ENCODE peak calls at places on chromosomes 4 and X, in five cellular contexts. Z is IMR-90, S is suprapubic skin, A is sigmoid colon, E is lower leg skin. D is an unnamed sample.

GRCh38 chr4:97496298-97496873 is 646.9 kb downstream of the STPG2 start:
- DNase-seq in Z (no peak), A (no peak), S (no peak), E (no peak), D (no peak)

GRCh38 chrX:44872319-44872816 is 620 bp upstream of the KDM6A start:
- DNase-seq in E (peak; percentile 92), Z (peak; percentile 4), A (peak; percentile 77), S (peak; percentile 75), D (no peak)

GRCh38 chr4:74640111-74640903 is 154.0 kb downstream of the BTC start:
- DNase-seq in S (no peak), A (no peak), Z (peak; percentile 92), E (no peak), D (no peak)

GRCh38 chr4:48899432-48899749 is 7.2 kb downstream of the OCIAD2 start:
- DNase-seq in E (no peak), A (no peak), S (no peak), Z (no peak), D (no peak)

GRCh38 chrX:45024501-45024900 is 151.5 kb downstream of the KDM6A start:
- DNase-seq in S (no peak), A (no peak), Z (no peak), E (no peak), D (no peak)

GRCh38 chrX:31423575-31424284 is 351.9 kb upstream of the FTHL17 start:
- DNase-seq in E (no peak), Z (peak; percentile 62), S (no peak), A (no peak), D (no peak)

GRCh38 chrX:13863326-13863725 is 46.4 kb upstream of the GPM6B start:
- DNase-seq in S (no peak), A (no peak), Z (no peak), E (no peak), D (no peak)

GRCh38 chr4:38290360-38290759 is 330.2 kb downstream of the PTTG2 start:
- DNase-seq in E (no peak), Z (peak; percentile 70), S (no peak), A (no peak), D (no peak)

GRCh38 chrX:15055146-15055930 is 182.1 kb downstream of the MOSPD2 start:
- DNase-seq in S (no peak), A (no peak), E (no peak), Z (peak; percentile 51), D (no peak)

GRCh38 chr4:186190456-186191265 is 706 bp upstream of the CYP4V2 start:
- DNase-seq in A (peak; percentile 75), S (no peak), Z (no peak), E (no peak), D (no peak)

GRCh38 chrX:44025611-44026010 is 52.4 kb upstream of the NDP start:
- DNase-seq in S (no peak), E (no peak), A (no peak), Z (peak; percentile 24), D (no peak)

GRCh38 chr4:147078875-147079658 is 133.4 kb upstream of the TTC29 start:
- DNase-seq in S (no peak), E (no peak), A (peak; percentile 60), Z (no peak), D (no peak)

GRCh38 chr4:152352645-152353116 is 183.2 kb downstream of the FBXW7 start:
- DNase-seq in A (peak; percentile 85), Z (peak; percentile 97), S (no peak), E (peak; percentile 86), D (peak; percentile 59)

GRCh38 chr4:77697860-77698599 is 92.4 kb downstream of the CXCL13 start:
- DNase-seq in A (no peak), S (no peak), Z (peak; percentile 67), E (no peak), D (no peak)

GRCh38 chr4:174154455-174154854 is 129.0 kb downstream of the FBXO8 start:
- DNase-seq in Z (peak; percentile 76), S (no peak), A (peak; percentile 71), E (no peak), D (no peak)

GRCh38 chr4:10738826-10739489 is 54.4 kb upstream of the CLNK start:
- DNase-seq in S (no peak), E (no peak), Z (peak; percentile 24), A (no peak), D (no peak)

GRCh38 chr4:86831262-86832090 is 17.7 kb downstream of the SLC10A6 start:
- DNase-seq in S (no peak), Z (peak; percentile 96), E (no peak), A (no peak), D (peak; percentile 73)

GRCh38 chr4:115687356-115687755 is 573.9 kb upstream of the NDST4 start:
- DNase-seq in E (no peak), S (no peak), A (no peak), Z (no peak), D (no peak)

GRCh38 chr4:129098578-129098977 is 2.6 kb downstream of the C4orf33 start:
- DNase-seq in S (no peak), A (no peak), E (no peak), Z (no peak), D (no peak)

GRCh38 chr4:155530290-155530689 is 136.4 kb upstream of the GUCY1A1 start:
- DNase-seq in E (no peak), S (no peak), Z (no peak), A (no peak), D (no peak)

GRCh38 chr4:140702096-140702757 is 54.0 kb downstream of the TBC1D9 start:
- DNase-seq in A (no peak), Z (no peak), S (no peak), E (no peak), D (no peak)

GRCh38 chrX:10190367-10190766 is 33.6 kb downstream of the CLCN4 start:
- DNase-seq in A (no peak), Z (peak; percentile 83), E (no peak), S (no peak), D (no peak)

GRCh38 chr4:23878235-23878861 is 11.5 kb downstream of the PPARGC1A start:
- DNase-seq in Z (no peak), A (no peak), S (no peak), E (no peak), D (no peak)

GRCh38 chrX:45322382-45322781 is 121.7 kb upstream of the DIPK2B start:
- DNase-seq in A (peak; percentile 64), S (no peak), E (no peak), Z (peak; percentile 83), D (no peak)

GRCh38 chrX:56974408-56974807 is 20.9 kb downstream of the SPIN3 start:
- DNase-seq in A (no peak), S (no peak), E (no peak), Z (no peak), D (no peak)

GRCh38 chrX:47771473-47771872 is 65.2 kb upstream of the ZNF81 start:
- DNase-seq in Z (no peak), E (no peak), A (no peak), S (no peak), D (no peak)

GRCh38 chr4:75555294-75556164 is at the start of gene ODAPH:
- DNase-seq in A (no peak), S (no peak), Z (peak; percentile 58), E (no peak), D (peak; percentile 60)

GRCh38 chr4:81455895-81456294 is 15.8 kb downstream of the RASGEF1B start:
- DNase-seq in A (no peak), Z (no peak), S (no peak), E (no peak), D (no peak)
- TF ChIP-seq CTCF in A (no peak), Z (no peak), S (no peak), E (no peak), D (no peak)

GRCh38 chr4:4574052-4574451 is 32.2 kb upstream of the STX18 start:
- DNase-seq in Z (no peak), E (no peak), A (no peak), S (no peak), D (no peak)

GRCh38 chr4:4574792-4575191 is 32.9 kb upstream of the STX18 start:
- DNase-seq in S (no peak), E (no peak), A (no peak), Z (peak; percentile 72), D (no peak)

GRCh38 chr4:4572821-4573220 is 31.0 kb upstream of the STX18 start:
- DNase-seq in E (no peak), A (no peak), S (no peak), Z (peak; percentile 47), D (no peak)

GRCh38 chr4:4577359-4577875 is 35.6 kb upstream of the STX18 start:
- DNase-seq in E (no peak), Z (no peak), A (no peak), S (no peak), D (no peak)

DNA sequence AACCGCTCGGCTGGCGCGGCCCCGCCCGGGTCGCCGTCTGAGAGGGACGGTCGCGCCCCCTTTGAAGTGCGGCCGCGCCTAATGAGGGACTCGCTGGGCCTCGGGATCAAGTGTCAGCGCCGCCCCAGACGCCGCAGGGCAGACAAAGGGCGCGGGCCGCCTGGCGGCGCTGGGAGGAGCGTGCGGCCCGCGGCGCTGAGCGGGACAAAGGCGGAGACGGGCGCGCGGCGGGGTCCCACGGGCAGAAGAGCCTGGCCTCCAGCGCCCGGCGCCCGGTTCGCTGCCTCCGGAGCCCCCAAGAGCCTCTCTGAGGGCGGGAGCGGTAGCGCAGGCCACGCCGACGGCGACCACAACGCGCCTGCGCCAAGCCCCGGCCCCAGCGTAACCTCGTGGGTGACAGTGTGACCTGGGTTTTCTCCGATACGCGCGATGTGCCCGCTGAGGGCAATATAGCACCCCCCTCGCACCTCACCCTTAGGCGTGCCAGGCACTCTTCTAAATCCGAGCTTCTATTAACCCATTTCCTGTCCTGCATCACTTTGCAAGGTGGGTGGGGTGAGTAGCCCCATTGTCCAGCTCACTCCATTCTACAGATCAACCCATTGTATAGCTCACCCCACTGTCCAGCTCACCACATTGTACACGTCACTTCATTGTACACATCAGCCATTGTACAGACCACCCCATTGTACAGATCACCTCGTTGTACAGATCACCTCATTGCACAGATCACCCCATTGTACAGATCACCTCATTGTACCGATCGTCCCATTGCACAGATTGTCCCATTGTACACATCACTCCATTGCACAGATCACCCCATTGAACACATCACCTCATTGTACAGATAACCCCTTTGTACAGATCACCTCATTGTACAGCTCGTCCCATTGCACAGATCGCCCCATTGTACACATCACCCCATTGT is 33.7 kb upstream of the STX18 start:
- DNase-seq in A (peak; percentile 66), S (peak; percentile 83), Z (peak; percentile 18), E (peak; percentile 89), D (no peak)
- TF ChIP-seq CTCF in A (peak; percentile 19), S (peak; percentile 66), Z (peak; percentile 38), E (no peak), D (peak; percentile 32)

GRCh38 chrX:55801811-55802210 is 84.3 kb downstream of the RRAGB start:
- DNase-seq in S (no peak), E (no peak), A (no peak), Z (no peak), D (no peak)
- TF ChIP-seq CTCF in S (no peak), E (no peak), A (no peak), Z (no peak), D (no peak)

DNA sequence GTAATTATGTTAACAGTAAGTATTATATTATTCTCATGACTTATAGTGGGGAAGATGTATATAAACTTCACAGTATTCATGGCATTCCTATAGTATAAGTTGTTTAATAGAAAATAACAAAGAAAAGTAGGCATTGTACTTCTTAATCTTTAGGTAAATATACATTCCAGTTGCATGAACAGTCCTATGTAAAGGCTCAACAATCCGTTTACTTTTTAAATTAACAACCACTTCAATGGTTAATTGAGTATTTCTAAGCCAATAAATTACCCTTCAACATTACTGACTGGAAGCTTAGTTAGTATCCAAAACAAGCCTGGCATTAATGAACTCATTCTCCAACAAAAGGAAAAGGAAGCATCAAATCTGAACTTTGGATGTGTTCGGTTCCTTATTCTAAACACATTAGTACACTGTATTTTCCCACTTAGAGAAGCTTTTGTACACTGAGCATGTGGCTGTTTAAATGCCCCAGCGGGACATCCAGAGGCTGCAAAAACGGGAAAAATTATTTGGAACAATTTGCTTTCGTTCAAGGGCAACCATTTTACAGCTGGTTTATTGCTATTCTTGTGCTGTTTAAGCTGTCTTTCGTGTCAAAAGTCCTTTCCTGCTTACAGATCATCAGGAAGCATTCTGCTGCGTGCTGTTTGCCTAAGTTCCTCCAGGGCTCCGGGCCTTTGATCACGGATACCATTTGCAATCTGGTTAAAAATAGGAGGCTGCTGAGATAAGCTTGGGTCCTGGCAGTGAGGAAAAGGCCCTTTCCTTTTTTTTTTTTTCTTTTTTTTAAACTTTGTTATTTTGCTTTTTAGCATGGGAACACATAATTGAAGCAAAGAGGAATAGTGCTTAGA is 460.3 kb downstream of the SPRY1 start:
- DNase-seq in Z (peak; percentile 62), S (no peak), A (no peak), E (no peak), D (no peak)
- TF ChIP-seq CTCF in Z (no peak), S (peak; percentile 22), A (no peak), E (no peak), D (no peak)

D was measured in RWPE2.